ENCODE peak calls at places on chromosomes 7 and 10, in four cellular contexts. L is foreskin fibroblast, Z is HFF-Myc, J is dorsolateral prefrontal cortex. T is an unnamed sample.

GRCh38 chr7:155864991-155865690 is 52.9 kb upstream of the SHH start:
- DNase-seq in L (no peak), Z (no peak), J (no peak), T (no peak)

GRCh38 chr10:43253461-43254198 is 13.2 kb downstream of the RASGEF1A start:
- DNase-seq in L (no peak), Z (no peak), J (peak), T (peak)

GRCh38 chr10:32961892-32962369 is 3.9 kb upstream of the ITGB1 start:
- DNase-seq in L (peak), Z (no peak), J (no peak), T (no peak)

GRCh38 chr10:105950410-105950809 is 1214.1 kb downstream of the SORCS1 start:
- DNase-seq in L (peak), Z (no peak), J (peak), T (no peak)

GRCh38 chr7:151808296-151809155 is 68.4 kb downstream of the PRKAG2 start:
- DNase-seq in L (peak), Z (no peak), J (peak), T (peak)

GRCh38 chr7:156897673-156898072 is 4.7 kb upstream of the LMBR1 start:
- DNase-seq in L (no peak), Z (no peak), J (no peak), T (no peak)

GRCh38 chr10:60549686-60550085 is 160.0 kb upstream of the ANK3 start:
- DNase-seq in L (peak), Z (no peak), J (no peak), T (no peak)

GRCh38 chr7:98374285-98374680 is 26.6 kb downstream of the BAIAP2L1 start:
- DNase-seq in L (no peak), Z (no peak), J (no peak), T (no peak)

GRCh38 chr10:78672898-78673297 is 395.9 kb upstream of the ZMIZ1 start:
- DNase-seq in L (peak), Z (no peak), J (no peak), T (no peak)

GRCh38 chr7:46444266-46444665 is 523.2 kb upstream of the IGFBP3 start:
- DNase-seq in L (peak), Z (peak), J (no peak), T (peak)

GRCh38 chr7:88218428-88218745 is 1.5 kb downstream of the SRI start:
- DNase-seq in L (no peak), Z (no peak), J (no peak), T (no peak)
- H3K4me3 ChIP-seq in L (peak), Z (peak), J (peak), T (peak)

DNA sequence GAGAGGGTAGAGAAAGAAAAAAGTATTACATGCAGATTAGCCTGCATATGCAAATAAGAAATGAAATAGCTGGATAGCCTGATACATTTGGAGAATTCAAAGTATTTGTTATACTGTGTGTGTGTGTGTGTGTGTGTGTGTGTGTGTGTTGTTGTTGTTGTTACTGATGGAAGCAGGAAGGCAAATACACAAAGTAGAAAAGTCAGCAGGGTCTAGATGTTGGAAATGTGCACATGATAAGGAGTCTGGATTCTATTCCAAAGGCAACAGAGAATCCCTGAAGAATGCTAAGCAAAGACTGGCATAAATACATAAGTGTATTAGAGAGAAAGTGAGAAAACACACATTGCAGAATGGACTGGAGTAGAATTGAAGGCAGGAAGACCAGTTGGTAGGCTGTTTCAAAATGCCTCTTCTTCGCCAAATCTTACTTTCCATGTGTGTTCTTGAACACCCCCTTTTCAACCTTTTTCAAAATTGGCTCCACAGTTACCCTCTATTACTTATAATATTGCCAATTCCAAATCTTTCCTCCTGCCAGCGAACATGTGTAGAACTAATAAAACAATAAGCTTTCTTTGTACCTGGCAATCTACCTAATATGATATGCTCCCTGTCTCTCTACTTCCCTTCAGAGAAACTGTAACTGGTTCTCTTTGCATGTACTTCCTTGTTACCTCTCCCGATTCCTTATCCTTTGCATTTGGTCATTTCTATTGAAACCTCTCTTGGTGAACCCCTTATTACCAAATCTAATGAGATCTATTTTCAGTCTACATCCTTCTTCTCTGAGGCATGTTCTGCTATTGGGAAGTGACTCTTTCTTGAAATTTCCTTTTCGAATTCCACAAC is 6.2 kb downstream of the CPED1 start:
- DNase-seq in L (no peak), Z (no peak), J (no peak), T (no peak)
- H3K4me3 ChIP-seq in L (no peak), Z (no peak), J (no peak), T (no peak)

DNA sequence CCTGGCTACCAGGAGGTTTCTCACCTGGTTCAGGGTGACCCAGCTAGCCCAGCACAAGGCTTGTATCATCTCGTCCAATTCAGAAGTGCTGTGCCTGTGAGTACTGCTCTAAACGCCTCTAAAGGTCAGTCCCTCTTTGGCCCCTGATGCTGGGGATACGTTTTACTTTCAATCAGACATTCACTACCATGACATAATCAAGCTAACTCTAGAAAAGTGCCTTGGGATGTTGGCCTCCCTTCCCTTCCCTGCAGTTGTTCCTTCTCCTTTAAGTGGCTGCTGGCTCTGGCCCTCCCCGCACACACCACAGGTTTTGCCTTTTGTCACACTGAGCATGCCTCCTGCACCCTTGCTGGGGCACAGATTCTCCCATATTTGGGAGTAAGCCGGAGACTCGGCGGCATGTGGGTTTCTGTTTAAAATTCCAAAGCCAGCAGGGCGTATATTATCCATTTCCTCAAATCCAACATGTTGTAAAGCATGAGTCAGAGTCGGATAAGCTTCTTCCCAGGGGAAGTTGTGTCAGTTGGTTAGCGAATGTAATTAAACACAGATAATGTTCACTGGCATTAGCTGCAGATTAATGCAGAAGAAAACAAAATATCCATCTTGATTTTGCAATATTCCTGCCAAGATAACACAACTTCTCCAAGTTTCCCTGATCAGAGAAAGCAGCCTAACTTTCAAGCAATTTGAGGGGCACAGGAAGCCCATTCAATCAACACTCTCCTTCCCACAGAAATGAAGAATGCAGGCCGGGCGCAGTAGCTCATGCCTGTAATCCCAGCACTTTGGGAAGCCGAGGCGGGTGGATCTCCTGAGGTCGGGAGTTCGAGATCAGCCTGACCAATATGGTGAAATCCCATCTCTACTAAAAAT is 31.8 kb upstream of the VCL start:
- DNase-seq in L (peak), Z (peak), J (peak), T (no peak)
- H3K4me3 ChIP-seq in L (no peak), Z (no peak), J (no peak), T (no peak)

GRCh38 chr7:95776561-95777185 is 4.3 kb downstream of the DYNC1I1 start:
- DNase-seq in L (no peak), Z (no peak), J (no peak), T (no peak)
- H3K4me3 ChIP-seq in L (no peak), Z (no peak), J (no peak), T (no peak)

GRCh38 chr7:54663186-54663585 is 95.8 kb downstream of the SEC61G start:
- DNase-seq in L (no peak), Z (no peak), J (no peak), T (no peak)

GRCh38 chr7:54662701-54663100 is 96.3 kb downstream of the SEC61G start:
- DNase-seq in L (no peak), Z (no peak), J (no peak), T (no peak)

GRCh38 chr7:54663603-54664234 is 95.3 kb downstream of the SEC61G start:
- DNase-seq in L (peak), Z (no peak), J (no peak), T (no peak)

DNA sequence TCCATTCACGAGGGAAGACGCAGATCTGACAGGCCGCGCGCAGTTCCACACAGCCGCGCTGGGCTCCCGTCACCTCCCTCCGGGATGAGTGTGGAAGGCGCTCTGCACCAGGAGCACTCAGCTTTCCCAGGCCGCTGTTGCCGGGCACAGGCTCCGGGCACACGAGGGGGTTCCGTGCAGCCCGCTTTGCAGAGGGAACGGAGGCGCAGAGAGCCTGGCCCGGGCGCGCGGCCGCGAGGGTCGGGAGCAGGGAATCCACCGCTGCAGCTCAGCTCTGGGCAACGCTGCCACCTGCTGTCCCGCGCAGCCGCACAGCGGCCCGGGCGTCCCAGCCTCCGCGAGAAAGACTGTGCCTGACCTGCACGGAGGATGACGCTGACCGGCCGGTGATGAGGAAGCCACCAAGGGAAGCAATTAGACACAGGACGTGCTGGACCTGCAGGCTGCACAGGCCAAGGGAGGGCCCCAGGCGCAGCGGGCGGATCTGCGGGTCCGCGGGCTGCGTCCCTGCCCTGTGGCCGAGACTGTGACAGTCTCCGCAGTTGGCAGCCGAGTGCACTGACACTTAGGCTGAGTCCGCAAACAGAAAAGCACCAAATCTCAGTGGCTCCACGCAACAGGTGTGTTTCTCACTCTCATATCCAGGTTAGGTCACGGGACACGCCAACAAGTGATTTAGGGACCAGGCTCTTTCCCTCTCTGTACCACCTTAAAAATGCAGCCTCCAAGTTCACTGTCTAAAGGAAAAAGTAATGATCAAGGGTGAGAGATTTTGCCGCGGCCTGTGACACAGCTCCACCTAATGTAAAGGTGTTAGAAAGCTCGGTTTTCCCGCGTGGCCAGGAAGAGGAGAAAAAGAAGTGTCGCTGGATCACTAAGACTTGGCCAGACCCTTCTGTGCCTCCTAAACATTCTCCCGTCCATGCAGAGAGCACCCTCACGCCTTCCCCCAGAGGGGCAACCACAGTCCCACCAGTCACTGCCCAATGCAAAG is 94.5 kb downstream of the SEC61G start:
- DNase-seq in L (peak), Z (no peak), J (peak), T (peak)
- H3K4me3 ChIP-seq in L (peak), Z (no peak), J (peak), T (peak)

T was measured in Peyer's patch.